ENCODE peak calls at places on chromosomes 5 and 9, in five cellular contexts. Q is GM13977, Y is LHCN-M2, V is IMR-90, N is GM20000. O is an unnamed sample.

GRCh38 chr5:75601996-75602395 is 9.3 kb upstream of the ANKDD1B start:
- DNase-seq in Q (no peak), Y (no peak), V (peak), N (no peak), O (no peak)

GRCh38 chr5:173451651-173452050 is 123.4 kb upstream of the STC2 start:
- DNase-seq in Q (no peak), Y (no peak), V (peak), N (no peak), O (no peak)

GRCh38 chr5:68007446-68007845 is 208.1 kb upstream of the PIK3R1 start:
- DNase-seq in Q (no peak), Y (peak), V (peak), N (no peak), O (no peak)

GRCh38 chr5:37770791-37771190 is 69.0 kb downstream of the GDNF start:
- DNase-seq in Q (no peak), Y (no peak), V (peak), N (no peak), O (no peak)

GRCh38 chr5:93800988-93801811 is 59.8 kb upstream of the POU5F2 start:
- DNase-seq in Q (peak), Y (peak), V (peak), N (peak), O (peak)

GRCh38 chr5:125461641-125462072 is 715.2 kb upstream of the ZNF608 start:
- DNase-seq in Q (no peak), Y (no peak), V (no peak), N (no peak), O (no peak)

GRCh38 chr5:54217826-54218503 is 92.4 kb downstream of the ARL15 start:
- DNase-seq in Q (peak), Y (peak), V (peak), N (peak), O (peak)

GRCh38 chr9:132595319-132595718 is 12.9 kb downstream of the BARHL1 start:
- DNase-seq in Q (no peak), Y (no peak), V (no peak), N (no peak), O (no peak)

GRCh38 chr5:34854459-34855174 is 15.7 kb downstream of the TTC23L start:
- DNase-seq in Q (peak), Y (no peak), V (no peak), N (peak), O (peak)

GRCh38 chr9:16532681-16533450 is 337.6 kb downstream of the BNC2 start:
- DNase-seq in Q (no peak), Y (peak), V (peak), N (no peak), O (no peak)

GRCh38 chr5:96963267-96963666 is 27.4 kb downstream of the LNPEP start:
- DNase-seq in Q (no peak), Y (peak), V (peak), N (peak), O (peak)

GRCh38 chr9:17613723-17614122 is 34.9 kb downstream of the SH3GL2 start:
- DNase-seq in Q (no peak), Y (peak), V (peak), N (no peak), O (no peak)

GRCh38 chr5:179805070-179805528 is 1.6 kb downstream of the MGAT4B start:
- DNase-seq in Q (no peak), Y (no peak), V (no peak), N (peak), O (no peak)

GRCh38 chr5:157057459-157058370 is 1.2 kb downstream of the HAVCR1 start:
- DNase-seq in Q (no peak), Y (no peak), V (no peak), N (no peak), O (no peak)

GRCh38 chr5:157502143-157502647 is 42.2 kb downstream of the NIPAL4 start:
- DNase-seq in Q (peak), Y (peak), V (peak), N (peak), O (peak)

GRCh38 chr5:81965510-81965909 is 6.3 kb upstream of the ATG10 start:
- DNase-seq in Q (no peak), Y (peak), V (no peak), N (no peak), O (no peak)

GRCh38 chr5:59040007-59040803 is 457.3 kb downstream of the RAB3C start:
- DNase-seq in Q (peak), Y (no peak), V (no peak), N (no peak), O (no peak)

GRCh38 chr9:120532891-120533290 is 47.1 kb downstream of the CDK5RAP2 start:
- DNase-seq in Q (no peak), Y (no peak), V (no peak), N (no peak), O (no peak)

GRCh38 chr5:39491210-39491609 is 66.4 kb upstream of the DAB2 start:
- DNase-seq in Q (no peak), Y (no peak), V (no peak), N (no peak), O (no peak)

GRCh38 chr5:51696122-51696521 is 312.9 kb downstream of the ISL1 start:
- DNase-seq in Q (no peak), Y (no peak), V (no peak), N (no peak), O (no peak)

GRCh38 chr5:112885001-112885400 is 23.9 kb downstream of the SRP19 start:
- DNase-seq in Q (no peak), Y (no peak), V (no peak), N (no peak), O (no peak)

GRCh38 chr9:92682269-92682668 is 12.3 kb upstream of the IPPK start:
- DNase-seq in Q (no peak), Y (no peak), V (no peak), N (no peak), O (no peak)

GRCh38 chr5:33309076-33309475 is 131.7 kb upstream of the TARS1 start:
- DNase-seq in Q (no peak), Y (no peak), V (no peak), N (no peak), O (no peak)

GRCh38 chr5:179270581-179271300 is 74.5 kb downstream of the ADAMTS2 start:
- DNase-seq in Q (no peak), Y (no peak), V (peak), N (no peak), O (no peak)

GRCh38 chr5:59724482-59725392 is 168.8 kb downstream of the PDE4D start:
- DNase-seq in Q (peak), Y (peak), V (peak), N (peak), O (peak)

GRCh38 chr9:95282332-95282731 is 35.2 kb downstream of the FANCC start:
- DNase-seq in Q (no peak), Y (no peak), V (no peak), N (no peak), O (no peak)

GRCh38 chr5:65986050-65986451 is 59.7 kb downstream of the ERBIN start:
- DNase-seq in Q (no peak), Y (peak), V (peak), N (no peak), O (no peak)

GRCh38 chr5:65481171-65481575 is 547 bp downstream of the ADAMTS6 start:
- DNase-seq in Q (no peak), Y (no peak), V (no peak), N (peak), O (peak)

GRCh38 chr5:126464959-126465358 is 41.8 kb downstream of the GRAMD2B start:
- DNase-seq in Q (no peak), Y (no peak), V (no peak), N (no peak), O (no peak)

GRCh38 chr5:55857247-55857640 is 6.1 kb downstream of the IL31RA start:
- DNase-seq in Q (no peak), Y (no peak), V (no peak), N (no peak), O (no peak)

GRCh38 chr9:131019387-131020239 is 10.6 kb downstream of the LAMC3 start:
- DNase-seq in Q (no peak), Y (no peak), V (no peak), N (no peak), O (no peak)

GRCh38 chr5:128254789-128255188 is 171.2 kb downstream of the SLC12A2 start:
- DNase-seq in Q (no peak), Y (peak), V (no peak), N (no peak), O (no peak)

GRCh38 chr5:37132646-37133045 is 116.5 kb downstream of the CPLANE1 start:
- DNase-seq in Q (no peak), Y (no peak), V (peak), N (no peak), O (no peak)

GRCh38 chr5:97657239-97657638 is 474.2 kb upstream of the RIOK2 start:
- DNase-seq in Q (no peak), Y (no peak), V (no peak), N (no peak), O (no peak)

GRCh38 chr9:133257398-133258053 is 17.5 kb downstream of the ABO start:
- DNase-seq in Q (no peak), Y (no peak), V (no peak), N (no peak), O (no peak)

GRCh38 chr5:126004636-126005035 is 418.6 kb upstream of the GRAMD2B start:
- DNase-seq in Q (no peak), Y (peak), V (no peak), N (no peak), O (no peak)

GRCh38 chr9:124262596-124263045 is 4.9 kb downstream of the NEK6 start:
- DNase-seq in Q (no peak), Y (no peak), V (peak), N (no peak), O (no peak)

GRCh38 chr5:33148076-33148501 is 292.7 kb upstream of the TARS1 start:
- DNase-seq in Q (no peak), Y (peak), V (peak), N (no peak), O (no peak)

O was measured in OCI-LY7.